ENCODE peak calls at places on chromosomes 3 and 15, in eight cellular contexts. H is OCI-LY7, R is mucosa of descending colon, S is cardiac muscle cell, C is lung, V is transverse colon, L is A673, K is fibroblast of lung. F is an unnamed sample.

GRCh38 chr3:33218446-33219174 is at the start of gene SUSD5:
- DNase-seq in H (no peak), R (no peak), S (peak; percentile 53), C (no peak), V (no peak), L (peak; percentile 55), K (peak; percentile 72), F (no peak)

GRCh38 chr3:71226565-71227281 is 356.8 kb downstream of the FOXP1 start:
- DNase-seq in H (no peak), R (peak; percentile 14), S (peak; percentile 56), C (no peak), V (peak; percentile 19), L (no peak), K (peak; percentile 78), F (no peak)

GRCh38 chr15:48538941-48539340 is 106.6 kb downstream of the FBN1 start:
- DNase-seq in H (no peak), R (no peak), S (peak; percentile 63), C (no peak), V (no peak), L (no peak), K (no peak), F (no peak)

GRCh38 chr15:70153948-70154439 is 56.3 kb upstream of the TLE3 start:
- DNase-seq in H (no peak), R (no peak), S (no peak), C (no peak), V (no peak), L (no peak), K (no peak), F (no peak)

GRCh38 chr3:64489361-64490044 is 198.3 kb downstream of the ADAMTS9 start:
- DNase-seq in H (no peak), R (peak; percentile 48), S (peak; percentile 45), C (peak; percentile 75), V (peak; percentile 54), L (peak; percentile 1), K (peak; percentile 22), F (peak; percentile 71)

GRCh38 chr15:68047826-68048225 is 6.3 kb upstream of the PIAS1 start:
- DNase-seq in H (no peak), R (no peak), S (no peak), C (no peak), V (no peak), L (no peak), K (no peak), F (no peak)

GRCh38 chr3:100682056-100682853 is 27.0 kb upstream of the TFG start:
- DNase-seq in H (no peak), R (no peak), S (peak; percentile 63), C (peak; percentile 44), V (no peak), L (no peak), K (peak; percentile 2), F (no peak)

GRCh38 chr3:72031581-72031980 is 246.6 kb upstream of the PROK2 start:
- DNase-seq in H (no peak), R (no peak), S (peak; percentile 57), C (no peak), V (no peak), L (no peak), K (peak; percentile 51), F (peak; percentile 54)

GRCh38 chr3:49198611-49199230 is 27.3 kb downstream of the KLHDC8B start:
- DNase-seq in H (no peak), R (no peak), S (no peak), C (no peak), V (no peak), L (no peak), K (no peak), F (no peak)

GRCh38 chr3:112128843-112129727 is 4.0 kb downstream of the GCSAM start:
- DNase-seq in H (peak; percentile 96), R (no peak), S (peak; percentile 45), C (no peak), V (no peak), L (no peak), K (peak; percentile 13), F (no peak)

GRCh38 chr3:179853176-179853575 is 183.6 kb downstream of the PEX5L start:
- DNase-seq in H (no peak), R (no peak), S (no peak), C (no peak), V (no peak), L (no peak), K (peak; percentile 91), F (no peak)

GRCh38 chr3:179852117-179852886 is 184.4 kb downstream of the PEX5L start:
- DNase-seq in H (no peak), R (no peak), S (peak; percentile 6), C (no peak), V (no peak), L (peak; percentile 29), K (peak; percentile 80), F (no peak)
- TF ChIP-seq CTCF in H (peak; percentile 38), R (no peak), S (no peak), C (no peak), V (no peak), L (peak; percentile 44), K (peak; percentile 30), F (no peak)

DNA sequence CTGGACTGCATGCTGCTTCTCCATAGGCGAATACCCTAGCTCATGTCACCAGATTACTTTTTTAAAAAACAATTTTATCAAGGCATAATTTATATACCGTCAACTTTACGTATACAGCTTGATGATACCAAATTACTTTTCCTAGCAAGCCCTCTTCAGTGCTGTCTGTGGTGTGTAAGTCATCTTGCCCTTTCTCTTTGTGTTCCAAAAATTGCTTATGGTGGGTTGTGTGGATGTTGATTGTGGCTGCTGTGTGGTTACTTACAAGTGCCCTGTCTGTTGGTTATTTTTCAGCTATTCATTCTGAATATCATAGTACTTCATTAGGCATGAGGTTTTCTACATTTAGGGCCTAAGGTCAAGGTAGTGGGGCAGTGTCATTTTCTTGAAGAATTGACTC is 12.8 kb downstream of the TMOD3 start:
- DNase-seq in H (no peak), R (no peak), S (no peak), C (no peak), V (no peak), L (no peak), K (no peak), F (no peak)
- H3K4me1 ChIP-seq in H (peaks cover 39% of the 10 kb centered on the region), R (peaks cover 19% of the 10 kb centered on the region), S (peaks cover 48% of the 10 kb centered on the region), C (peaks cover 56% of the 10 kb centered on the region), V (peaks cover 63% of the 10 kb centered on the region), L (peaks cover 89% of the 10 kb centered on the region), K (peaks cover 24% of the 10 kb centered on the region), F (peaks cover 77% of the 10 kb centered on the region)

GRCh38 chr15:63122002-63122893 is 587 bp downstream of the LACTB start:
- DNase-seq in H (peak; percentile 64), R (peak; percentile 80), S (peak; percentile 84), C (peak; percentile 92), V (peak; percentile 96), L (peak; percentile 64), K (peak; percentile 66), F (peak; percentile 95)
- TF ChIP-seq CTCF in H (peak; percentile 21), R (peak; percentile 21), S (peak; percentile 22), C (no peak), V (peak; percentile 40), L (no peak), K (no peak), F (no peak)

GRCh38 chr3:177147790-177148189 is 49.5 kb downstream of the TBL1XR1 start:
- DNase-seq in H (no peak), R (no peak), S (no peak), C (no peak), V (no peak), L (no peak), K (no peak), F (no peak)
- H3K4me1 ChIP-seq in H (peaks cover 83% of the 10 kb centered on the region), R (peaks cover 44% of the 10 kb centered on the region), S (peaks cover 27% of the 10 kb centered on the region), C (peaks cover 41% of the 10 kb centered on the region), V (peaks cover 41% of the 10 kb centered on the region), L (peaks cover 54% of the 10 kb centered on the region), K (peaks cover 12% of the 10 kb centered on the region), F (peaks cover 37% of the 10 kb centered on the region)

DNA sequence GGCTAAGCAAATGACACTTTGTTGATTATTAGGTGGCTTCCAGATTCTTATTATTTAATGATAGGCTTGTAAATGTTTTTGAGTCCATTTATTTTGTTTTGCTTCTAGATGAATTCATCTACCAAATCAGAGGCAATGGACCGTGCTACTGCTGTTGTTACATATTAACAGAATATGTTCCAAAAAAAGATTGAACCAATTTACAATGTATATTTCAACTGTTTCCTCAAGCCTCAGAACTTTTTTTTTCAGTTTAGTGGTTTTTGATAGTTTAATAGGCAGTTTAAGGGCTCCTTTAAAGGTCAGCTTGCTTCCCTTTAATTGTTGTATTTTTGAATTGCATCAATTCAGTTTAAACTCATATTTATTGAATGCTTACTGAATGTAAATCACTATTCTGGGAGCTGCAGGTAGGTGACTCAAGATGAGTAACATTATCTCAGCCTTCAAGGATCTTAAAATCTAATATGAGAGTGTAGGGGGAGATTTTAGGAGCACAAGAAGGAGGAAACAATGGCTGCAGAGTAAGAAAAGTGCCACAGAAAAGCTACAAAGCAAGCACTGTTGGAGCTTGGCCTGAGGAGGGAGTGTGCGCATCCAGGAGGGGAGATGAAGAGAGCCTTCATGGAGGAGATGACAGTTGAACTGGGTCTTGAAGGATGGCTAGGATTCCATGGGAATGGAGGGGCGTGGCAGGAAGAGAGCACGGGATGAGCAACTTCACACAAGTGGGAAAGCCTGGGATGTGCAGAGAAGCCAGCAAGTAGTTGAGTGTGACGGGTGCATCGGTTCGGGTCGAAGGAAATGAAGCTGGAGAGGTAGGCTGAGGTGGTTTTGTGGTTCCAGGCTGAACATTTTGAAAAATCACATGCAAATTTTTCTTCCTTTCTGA is 14.7 kb downstream of the MAP2K1 start:
- DNase-seq in H (peak; percentile 13), R (no peak), S (no peak), C (no peak), V (no peak), L (no peak), K (peak; percentile 30), F (no peak)
- TF ChIP-seq CTCF in H (peak; percentile 31), R (no peak), S (no peak), C (no peak), V (no peak), L (no peak), K (no peak), F (no peak)

GRCh38 chr15:64854526-64854925 is 12.8 kb downstream of the PLEKHO2 start:
- DNase-seq in H (no peak), R (no peak), S (no peak), C (no peak), V (no peak), L (no peak), K (no peak), F (no peak)
- H3K4me1 ChIP-seq in H (peaks cover 19% of the 10 kb centered on the region), R (peaks cover 26% of the 10 kb centered on the region), S (peaks cover 14% of the 10 kb centered on the region), C (no peaks in the 10 kb centered on the region), V (peaks cover 59% of the 10 kb centered on the region), L (peaks cover 7% of the 10 kb centered on the region), K (peaks cover 73% of the 10 kb centered on the region), F (peaks cover 23% of the 10 kb centered on the region)